ENCODE peak calls at places on chromosomes 5 and 9, in four cellular contexts. B, D, Q and F are unnamed samples.

GRCh38 chr5:96043471-96043870 is 81.8 kb upstream of the ELL2 start:
- DNase-seq in B (no peak), D (no peak), Q (no peak), F (no peak)

GRCh38 chr5:157651623-157652376 is 438 bp downstream of the SOX30 start:
- DNase-seq in B (peak), D (peak), Q (no peak), F (no peak)

GRCh38 chr9:7520396-7520795 is 279.2 kb downstream of the DMAC1 start:
- DNase-seq in B (no peak), D (no peak), Q (no peak), F (no peak)

GRCh38 chr5:174503461-174504265 is 220.7 kb upstream of the MSX2 start:
- DNase-seq in B (peak), D (no peak), Q (peak), F (peak)

GRCh38 chr5:101991486-101991885 is 304.6 kb downstream of the SLCO4C1 start:
- DNase-seq in B (no peak), D (no peak), Q (no peak), F (no peak)

GRCh38 chr5:6673031-6673430 is 39.8 kb downstream of the SRD5A1 start:
- DNase-seq in B (no peak), D (no peak), Q (no peak), F (no peak)

GRCh38 chr5:111545031-111545430 is 32.7 kb upstream of the STARD4 start:
- DNase-seq in B (no peak), D (no peak), Q (no peak), F (no peak)

GRCh38 chr9:12847591-12847990 is 72.8 kb downstream of the LURAP1L start:
- DNase-seq in B (no peak), D (no peak), Q (no peak), F (no peak)

GRCh38 chr5:137876101-137876500 is 8.4 kb downstream of the MYOT start:
- DNase-seq in B (no peak), D (no peak), Q (no peak), F (no peak)

GRCh38 chr5:110917161-110917875 is 154.2 kb upstream of the TSLP start:
- DNase-seq in B (peak), D (peak), Q (no peak), F (no peak)

DNA sequence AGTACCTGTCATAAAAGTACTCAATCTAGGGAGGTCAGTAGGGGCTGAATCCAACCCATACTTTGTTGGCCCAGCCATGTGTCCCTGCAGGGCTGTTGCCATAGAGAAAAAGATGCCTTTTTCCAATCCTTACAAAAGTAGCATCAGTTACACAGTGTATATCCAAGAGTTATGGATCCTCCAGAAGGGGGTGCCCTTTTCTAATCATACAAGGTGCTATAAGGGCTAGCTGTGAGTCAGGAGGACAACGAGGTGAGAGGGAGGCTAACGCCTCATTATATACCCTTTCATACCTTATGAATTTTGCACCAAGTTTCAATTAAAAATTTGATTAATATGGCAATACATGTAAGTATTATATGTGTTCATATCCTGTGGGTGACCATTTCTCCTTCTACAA is 4.8 kb downstream of the KIAA0825 start:
- DNase-seq in B (peak), D (no peak), Q (peak), F (no peak)
- TF ChIP-seq CTCF in B (peak), D (no peak), Q (peak), F (no peak)

GRCh38 chr5:10975915-10976314 is 214.9 kb upstream of the DAP start:
- DNase-seq in B (no peak), D (no peak), Q (no peak), F (no peak)

GRCh38 chr5:10974850-10975249 is 213.8 kb upstream of the DAP start:
- DNase-seq in B (no peak), D (no peak), Q (no peak), F (no peak)

GRCh38 chr5:10977011-10977410 is 216.0 kb upstream of the DAP start:
- DNase-seq in B (no peak), D (no peak), Q (no peak), F (no peak)

GRCh38 chr5:10973316-10973715 is 212.3 kb upstream of the DAP start:
- DNase-seq in B (no peak), D (no peak), Q (no peak), F (no peak)
- TF ChIP-seq CTCF in B (no peak), D (no peak), Q (no peak), F (no peak)

GRCh38 chr9:133355881-133356357 is 368 bp downstream of the SURF1 start:
- DNase-seq in B (no peak), D (no peak), Q (no peak), F (no peak)
- TF ChIP-seq CTCF in B (no peak), D (no peak), Q (no peak), F (no peak)

GRCh38 chr9:94623253-94623652 is 16.1 kb downstream of the FBP1 start:
- DNase-seq in B (peak), D (no peak), Q (peak), F (no peak)
- TF ChIP-seq CTCF in B (peak), D (no peak), Q (peak), F (no peak)

GRCh38 chr9:127959841-127960409 is 20.9 kb downstream of the EEIG1 start:
- DNase-seq in B (no peak), D (peak), Q (no peak), F (no peak)

GRCh38 chr9:127958728-127959127 is 21.1 kb upstream of the DPM2 start:
- DNase-seq in B (no peak), D (no peak), Q (no peak), F (no peak)

GRCh38 chr9:127954831-127955293 is 17.2 kb upstream of the DPM2 start:
- DNase-seq in B (no peak), D (peak), Q (no peak), F (no peak)

GRCh38 chr9:127953768-127954505 is 16.3 kb upstream of the DPM2 start:
- DNase-seq in B (no peak), D (peak), Q (no peak), F (no peak)

GRCh38 chr9:127955294-127956015 is 17.8 kb upstream of the DPM2 start:
- DNase-seq in B (no peak), D (peak), Q (peak), F (no peak)
- TF ChIP-seq CTCF in B (no peak), D (peak), Q (peak), F (peak)